ENCODE peak calls at places on chromosomes 3 and 15, in four cellular contexts. One of them, this sample, is unnamed.

GRCh38 chr15:83053151-83053550 is 13.9 kb downstream of the BTBD1 start:
- DNase-seq in mesendoderm: no peak
- DNase-seq in H1: no peak
- DNase-seq in H9: no peak
- DNase-seq in this sample: peak; percentile 86

GRCh38 chr15:75696303-75696657 is 16.4 kb downstream of the CSPG4 start:
- DNase-seq in H1: no peak
- DNase-seq in H9: no peak
- DNase-seq in mesendoderm: no peak
- DNase-seq in this sample: no peak

GRCh38 chr3:146131616-146132410 is 29.2 kb downstream of the PLOD2 start:
- DNase-seq in mesendoderm: no peak
- DNase-seq in H9: no peak
- DNase-seq in H1: no peak
- DNase-seq in this sample: peak; percentile 91

GRCh38 chr15:48782911-48783310 is 28.0 kb downstream of the CEP152 start:
- DNase-seq in H9: no peak
- DNase-seq in H1: no peak
- DNase-seq in mesendoderm: no peak
- DNase-seq in this sample: no peak

GRCh38 chr3:58013973-58014649 is 5.9 kb downstream of the FLNB start:
- DNase-seq in mesendoderm: peak; percentile 77
- DNase-seq in H9: no peak
- DNase-seq in H1: no peak
- DNase-seq in this sample: peak; percentile 90

GRCh38 chr15:69194854-69195253 is 34.4 kb downstream of the GLCE start:
- DNase-seq in mesendoderm: no peak
- DNase-seq in H1: no peak
- DNase-seq in H9: no peak
- DNase-seq in this sample: no peak

GRCh38 chr3:70861855-70862254 is 549.4 kb upstream of the MDFIC2 start:
- DNase-seq in H9: no peak
- DNase-seq in mesendoderm: no peak
- DNase-seq in H1: no peak
- DNase-seq in this sample: peak; percentile 91

GRCh38 chr3:139236336-139236735 is 107.5 kb upstream of the MRPS22 start:
- DNase-seq in H1: no peak
- DNase-seq in mesendoderm: no peak
- DNase-seq in H9: no peak
- DNase-seq in this sample: no peak

GRCh38 chr3:66401157-66401550 is 99.7 kb downstream of the LRIG1 start:
- DNase-seq in H1: no peak
- DNase-seq in mesendoderm: no peak
- DNase-seq in H9: no peak
- DNase-seq in this sample: no peak

DNA sequence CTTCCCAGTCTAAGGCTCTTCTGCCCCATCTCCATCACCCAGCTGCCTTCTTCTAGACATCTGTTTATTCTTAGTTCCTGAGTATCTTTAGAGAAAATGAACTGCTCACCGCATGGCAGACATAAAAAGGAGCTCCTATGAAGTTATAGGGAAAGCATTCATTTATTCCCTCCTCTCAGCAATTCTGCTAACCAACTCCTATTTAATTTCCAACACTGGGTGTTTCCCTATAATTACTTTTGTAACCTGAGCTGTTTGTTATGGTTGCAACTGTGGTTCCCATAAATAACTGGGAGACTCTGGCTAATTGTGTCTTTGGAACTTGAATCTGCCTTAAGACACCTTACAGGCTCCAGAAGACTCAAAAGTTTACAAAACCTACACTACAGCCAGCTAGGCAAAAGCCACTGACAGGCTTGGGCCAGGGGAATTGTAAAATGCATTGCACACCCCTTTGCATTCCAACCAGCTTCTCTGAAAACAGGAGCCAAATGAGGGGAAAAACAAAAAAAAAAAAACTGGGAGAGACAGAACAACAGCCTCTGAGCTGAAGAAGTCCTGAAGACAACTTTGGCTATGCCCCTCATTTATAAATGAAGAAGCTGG is 231.5 kb upstream of the FEZF2 start:
- DNase-seq in H1: no peak
- DNase-seq in mesendoderm: no peak
- DNase-seq in H9: no peak
- DNase-seq in this sample: no peak
- H2AK5ac ChIP-seq in H1: no peak overlapping the region
- H2AK5ac ChIP-seq in mesendoderm: no peak overlapping the region
- H2AK5ac ChIP-seq in H9: no peak overlapping the region
- H2AK5ac ChIP-seq in this sample: peak overlapping the region; percentile 50

GRCh38 chr15:41367418-41367817 is 34.7 kb downstream of the NUSAP1 start:
- DNase-seq in H9: no peak
- DNase-seq in H1: no peak
- DNase-seq in mesendoderm: no peak
- DNase-seq in this sample: no peak
- H3K56ac ChIP-seq in H9: no peak overlapping the region
- H3K56ac ChIP-seq in H1: no peak overlapping the region
- H3K56ac ChIP-seq in mesendoderm: no peak overlapping the region
- H3K56ac ChIP-seq in this sample: no peak overlapping the region

GRCh38 chr15:67882487-67883227 is 42.8 kb upstream of the RNU6-1 start:
- DNase-seq in mesendoderm: no peak
- DNase-seq in H9: no peak
- DNase-seq in H1: no peak
- DNase-seq in this sample: peak; percentile 8
- H3K27ac ChIP-seq in mesendoderm: no peak overlapping the region
- H3K27ac ChIP-seq in H9: no peak overlapping the region
- H3K27ac ChIP-seq in H1: no peak overlapping the region
- H3K27ac ChIP-seq in this sample: no peak overlapping the region

GRCh38 chr3:46208167-46208704 is at the start of gene CCR1:
- DNase-seq in H9: peak; percentile 61
- DNase-seq in mesendoderm: peak; percentile 80
- DNase-seq in H1: peak; percentile 17
- DNase-seq in this sample: peak; percentile 10
- H2AK5ac ChIP-seq in H9: no peak within 1 kb of the TSS
- H2AK5ac ChIP-seq in mesendoderm: no peak within 1 kb of the TSS
- H2AK5ac ChIP-seq in H1: no peak within 1 kb of the TSS
- H2AK5ac ChIP-seq in this sample: no peak within 1 kb of the TSS

GRCh38 chr15:56890038-56890437 is 28.4 kb upstream of the TCF12 start:
- DNase-seq in H9: no peak
- DNase-seq in mesendoderm: no peak
- DNase-seq in H1: no peak
- DNase-seq in this sample: no peak

GRCh38 chr15:56894601-56895000 is 23.8 kb upstream of the TCF12 start:
- DNase-seq in mesendoderm: no peak
- DNase-seq in H9: no peak
- DNase-seq in H1: no peak
- DNase-seq in this sample: no peak

GRCh38 chr15:56892651-56893348 is 25.6 kb upstream of the TCF12 start:
- DNase-seq in H1: no peak
- DNase-seq in mesendoderm: no peak
- DNase-seq in H9: no peak
- DNase-seq in this sample: no peak

GRCh38 chr15:56893349-56893678 is 25.1 kb upstream of the TCF12 start:
- DNase-seq in H9: no peak
- DNase-seq in H1: no peak
- DNase-seq in mesendoderm: no peak
- DNase-seq in this sample: no peak

DNA sequence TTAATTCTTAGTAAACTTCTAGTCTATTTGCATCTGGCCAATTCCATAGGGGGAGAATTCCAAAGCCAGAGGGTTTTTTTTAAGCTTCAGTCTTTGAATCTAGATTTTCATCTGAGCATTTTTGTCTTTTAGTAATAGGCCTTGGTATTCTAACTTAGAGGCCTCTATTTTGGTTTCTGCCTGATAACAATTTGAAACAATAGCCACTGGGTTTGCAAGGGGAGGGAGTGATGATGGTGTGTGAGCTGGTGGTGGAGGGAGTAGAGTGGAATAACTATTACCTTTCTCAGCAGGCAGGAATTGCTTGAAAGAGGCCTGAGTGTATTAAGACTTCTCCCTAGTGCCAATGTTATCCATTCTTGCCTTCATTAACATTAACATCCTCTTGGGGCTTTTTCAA is 26.6 kb upstream of the TCF12 start:
- DNase-seq in H1: no peak
- DNase-seq in H9: no peak
- DNase-seq in mesendoderm: peak; percentile 59
- DNase-seq in this sample: no peak
- H3K56ac ChIP-seq in H1: no peak overlapping the region
- H3K56ac ChIP-seq in H9: no peak overlapping the region
- H3K56ac ChIP-seq in mesendoderm: no peak overlapping the region
- H3K56ac ChIP-seq in this sample: no peak overlapping the region

DNA sequence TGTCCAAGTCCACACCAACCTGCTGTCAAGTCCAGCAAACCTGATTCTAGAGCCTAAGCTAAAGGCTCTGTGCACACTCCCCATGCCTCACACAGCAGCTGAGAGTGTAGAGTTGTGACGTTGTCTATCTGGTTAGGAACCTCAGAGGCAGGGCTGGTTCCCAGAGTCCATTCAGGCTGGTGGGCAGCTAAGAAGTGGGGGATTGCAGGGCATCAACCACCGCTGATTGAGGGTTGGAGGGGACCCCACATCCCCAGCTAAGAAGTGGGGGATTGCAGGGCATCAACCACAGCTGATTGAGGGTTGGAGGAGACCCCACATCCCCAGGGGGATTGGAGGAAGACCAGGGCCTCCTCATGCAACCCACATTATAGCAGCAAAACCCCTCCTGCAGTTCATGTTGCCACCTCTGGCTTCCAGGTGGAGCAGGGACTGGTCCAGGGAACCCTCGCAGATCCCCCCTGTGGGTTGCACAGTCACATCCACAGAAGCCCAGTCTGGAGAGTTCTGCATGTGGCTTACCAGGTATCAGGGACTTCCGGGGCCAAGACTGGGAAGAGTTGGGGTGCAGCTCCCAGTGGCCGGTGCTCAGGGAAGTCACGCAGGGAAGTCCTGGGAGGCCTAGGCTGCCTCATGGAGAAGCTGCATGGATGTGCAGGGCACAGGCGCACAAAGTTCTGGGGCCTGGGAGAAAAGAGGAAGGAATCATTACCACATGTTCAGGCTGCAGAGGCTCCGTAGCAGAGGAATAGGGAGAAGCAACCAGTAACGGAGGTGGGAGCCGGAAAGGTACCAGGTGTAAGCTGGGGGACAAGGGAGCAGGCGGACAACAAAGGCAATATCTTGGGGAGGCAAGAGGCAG is 71.4 kb upstream of the PCSK6 start:
- DNase-seq in H9: no peak
- DNase-seq in H1: no peak
- DNase-seq in mesendoderm: no peak
- DNase-seq in this sample: no peak
- H3K27ac ChIP-seq in H9: no peak overlapping the region
- H3K27ac ChIP-seq in H1: no peak overlapping the region
- H3K27ac ChIP-seq in mesendoderm: no peak overlapping the region
- H3K27ac ChIP-seq in this sample: no peak overlapping the region

GRCh38 chr3:124282751-124283643 is 291.1 kb upstream of the ROPN1 start:
- DNase-seq in H9: no peak
- DNase-seq in mesendoderm: peak; percentile 65
- DNase-seq in H1: no peak
- DNase-seq in this sample: peak; percentile 11

GRCh38 chr3:124276863-124277515 is 285.1 kb upstream of the ROPN1 start:
- DNase-seq in mesendoderm: no peak
- DNase-seq in H1: no peak
- DNase-seq in H9: no peak
- DNase-seq in this sample: no peak

GRCh38 chr3:124277516-124277890 is 285.6 kb upstream of the ROPN1 start:
- DNase-seq in H1: no peak
- DNase-seq in H9: no peak
- DNase-seq in mesendoderm: no peak
- DNase-seq in this sample: peak; percentile 22

GRCh38 chr3:124283644-124284008 is 291.7 kb upstream of the ROPN1 start:
- DNase-seq in H1: no peak
- DNase-seq in H9: no peak
- DNase-seq in mesendoderm: no peak
- DNase-seq in this sample: no peak

DNA sequence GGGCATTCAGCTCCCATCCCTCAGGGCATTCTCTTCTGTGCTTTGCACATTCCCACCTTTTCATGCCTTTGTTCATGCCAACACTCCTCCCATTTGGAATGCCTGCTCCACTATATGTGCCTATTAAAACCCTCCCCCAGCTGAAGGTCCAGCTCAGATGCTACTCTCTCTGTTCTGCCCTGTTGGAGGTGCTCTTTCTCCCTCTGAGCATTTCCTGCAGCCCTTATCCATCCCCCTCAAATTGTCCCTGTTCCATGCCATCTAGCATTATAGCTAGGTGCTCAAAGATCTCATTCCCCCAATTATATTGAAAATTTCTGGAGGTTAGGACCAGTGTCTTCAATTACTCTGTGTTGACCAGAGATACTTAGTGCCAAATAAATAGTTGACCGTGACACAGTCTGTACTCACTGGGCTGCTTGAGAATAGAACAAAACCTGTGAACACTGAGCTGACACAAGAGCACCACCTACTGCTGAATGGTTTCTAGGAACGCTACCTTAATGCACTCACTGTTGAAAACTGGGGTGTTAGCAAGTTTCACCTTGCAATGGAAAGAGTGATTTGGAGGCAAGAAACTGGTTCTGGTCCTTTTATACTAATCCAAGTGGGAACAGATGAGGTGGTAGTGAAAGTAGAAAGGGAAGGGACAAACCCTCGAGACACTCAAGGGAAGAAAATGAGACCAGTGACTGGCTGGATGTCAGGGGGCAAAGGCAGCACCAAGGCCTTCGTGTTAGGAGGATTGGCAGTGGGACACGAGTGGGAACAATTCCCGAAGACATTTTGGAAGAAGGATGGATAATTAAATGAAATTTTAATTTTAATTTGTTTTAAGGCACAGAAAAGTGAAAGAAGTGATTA is 289.8 kb upstream of the ROPN1 start:
- DNase-seq in H1: no peak
- DNase-seq in H9: no peak
- DNase-seq in mesendoderm: peak; percentile 68
- DNase-seq in this sample: peak; percentile 55
- H2AK5ac ChIP-seq in H1: no peak overlapping the region
- H2AK5ac ChIP-seq in H9: no peak overlapping the region
- H2AK5ac ChIP-seq in mesendoderm: no peak overlapping the region
- H2AK5ac ChIP-seq in this sample: no peak overlapping the region

DNA sequence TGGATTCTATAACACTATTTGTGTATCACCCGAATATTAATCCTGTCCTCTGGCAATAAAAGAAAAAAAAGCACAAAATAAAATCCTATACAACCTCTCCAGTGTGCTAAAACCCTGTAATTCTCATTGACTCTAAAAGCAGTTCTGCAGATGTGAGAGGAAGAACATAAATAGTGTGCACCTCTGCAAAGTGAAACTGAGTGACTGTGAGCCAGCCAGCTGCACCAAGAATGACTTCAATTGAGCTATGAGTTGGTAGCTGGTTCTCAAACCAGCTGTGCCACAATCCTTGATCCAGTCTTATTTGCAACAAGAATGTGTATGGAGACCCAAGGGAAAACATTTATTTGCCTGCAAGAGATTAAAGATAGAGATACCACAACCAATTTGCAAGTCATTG is 31.2 kb upstream of the COL8A1 start:
- DNase-seq in mesendoderm: no peak
- DNase-seq in H1: no peak
- DNase-seq in H9: no peak
- DNase-seq in this sample: no peak
- H3K56ac ChIP-seq in mesendoderm: no peak overlapping the region
- H3K56ac ChIP-seq in H1: no peak overlapping the region
- H3K56ac ChIP-seq in H9: no peak overlapping the region
- H3K56ac ChIP-seq in this sample: no peak overlapping the region